ENCODE peak calls at places on chromosomes 12 and 14, in six cellular contexts. Z, U, W, H, D and M are unnamed samples.

GRCh38 chr14:75204106-75204505 is 27.7 kb upstream of the TMED10 start:
- DNase-seq in H (no peak), W (no peak), Z (peak), U (no peak), D (no peak), M (peak)

GRCh38 chr12:127425474-127425873 is 841.5 kb upstream of the TMEM132C start:
- DNase-seq in D (no peak), U (no peak), W (no peak), H (no peak), Z (no peak), M (no peak)

GRCh38 chr12:112107306-112107705 is 1.3 kb downstream of the NAA25 start:
- DNase-seq in D (no peak), W (no peak), Z (no peak), H (no peak), U (no peak), M (peak)

GRCh38 chr14:55383541-55384140 is 28.0 kb downstream of the ATG14 start:
- DNase-seq in W (no peak), H (no peak), Z (no peak), U (no peak), D (no peak), M (no peak)

GRCh38 chr12:106866426-106867080 is 89.2 kb upstream of the TMEM263 start:
- DNase-seq in D (no peak), U (no peak), W (no peak), H (no peak), Z (no peak), M (no peak)

GRCh38 chr12:52148541-52149181 is 43.2 kb downstream of the KRT80 start:
- DNase-seq in D (peak), U (no peak), Z (peak), W (no peak), H (no peak), M (peak)

GRCh38 chr12:43740511-43741100 is 18.0 kb downstream of the PUS7L start:
- DNase-seq in W (no peak), D (no peak), U (no peak), Z (no peak), H (no peak), M (no peak)

GRCh38 chr12:56346663-56347062 is 8.0 kb downstream of the IL23A start:
- DNase-seq in W (no peak), Z (no peak), U (no peak), H (no peak), D (no peak), M (no peak)

GRCh38 chr14:72513346-72513745 is 380.6 kb downstream of the DPF3 start:
- DNase-seq in H (no peak), Z (no peak), W (no peak), D (no peak), U (no peak), M (no peak)

GRCh38 chr14:101620821-101621785 is 59.8 kb downstream of the DIO3 start:
- DNase-seq in D (no peak), Z (no peak), H (no peak), W (no peak), U (no peak), M (no peak)

GRCh38 chr14:54766276-54767138 is 136.1 kb downstream of the GCH1 start:
- DNase-seq in W (no peak), Z (no peak), U (no peak), D (no peak), H (no peak), M (no peak)

GRCh38 chr14:36604757-36605505 is 22.5 kb upstream of the NKX2-8 start:
- DNase-seq in H (peak), U (no peak), D (peak), Z (peak), W (no peak), M (peak)

GRCh38 chr12:130118181-130118580 is 44.1 kb upstream of the FZD10 start:
- DNase-seq in Z (no peak), U (no peak), W (no peak), D (no peak), H (no peak), M (no peak)